ENCODE peak calls at places on chromosomes 5 and 9, in five cellular contexts. One of them, this sample, is unnamed.

GRCh38 chr5:65356274-65356673 is 125.4 kb downstream of the ADAMTS6 start:
- DNase-seq in GM12891: no peak
- DNase-seq in GM12878: no peak
- DNase-seq in HepG2: no peak
- DNase-seq in H1: no peak
- DNase-seq in this sample: no peak

GRCh38 chr9:95670122-95670521 is 153.4 kb upstream of the PTCH1 start:
- DNase-seq in HepG2: no peak
- DNase-seq in H1: no peak
- DNase-seq in GM12891: no peak
- DNase-seq in GM12878: no peak
- DNase-seq in this sample: no peak

GRCh38 chr9:4301302-4301701 is 1.4 kb upstream of the GLIS3 start:
- DNase-seq in HepG2: no peak
- DNase-seq in H1: no peak
- DNase-seq in GM12891: no peak
- DNase-seq in GM12878: no peak
- DNase-seq in this sample: no peak

GRCh38 chr9:95726756-95727155 is 148.7 kb upstream of the ERCC6L2 start:
- DNase-seq in GM12878: no peak
- DNase-seq in GM12891: no peak
- DNase-seq in HepG2: peak
- DNase-seq in H1: no peak
- DNase-seq in this sample: no peak

GRCh38 chr5:123215929-123216702 is 127.1 kb downstream of the PRDM6 start:
- DNase-seq in HepG2: no peak
- DNase-seq in GM12891: no peak
- DNase-seq in H1: no peak
- DNase-seq in GM12878: no peak
- DNase-seq in this sample: no peak

GRCh38 chr5:129698661-129699060 is 49.2 kb upstream of the MINAR2 start:
- DNase-seq in HepG2: no peak
- DNase-seq in GM12891: no peak
- DNase-seq in GM12878: no peak
- DNase-seq in H1: no peak
- DNase-seq in this sample: no peak

GRCh38 chr5:139474815-139475791 is 4.3 kb downstream of the SMIM33 start:
- DNase-seq in HepG2: no peak
- DNase-seq in H1: no peak
- DNase-seq in GM12891: no peak
- DNase-seq in GM12878: no peak
- DNase-seq in this sample: no peak

GRCh38 chr5:120447706-120448239 is 16.3 kb upstream of the PRR16 start:
- DNase-seq in GM12891: no peak
- DNase-seq in GM12878: no peak
- DNase-seq in HepG2: no peak
- DNase-seq in H1: no peak
- DNase-seq in this sample: no peak

GRCh38 chr5:19058216-19058615 is 929.8 kb downstream of the CDH18 start:
- DNase-seq in GM12891: no peak
- DNase-seq in GM12878: no peak
- DNase-seq in HepG2: no peak
- DNase-seq in H1: no peak
- DNase-seq in this sample: no peak

GRCh38 chr5:162160401-162160800 is 92.8 kb downstream of the GABRG2 start:
- DNase-seq in H1: no peak
- DNase-seq in GM12878: no peak
- DNase-seq in GM12891: no peak
- DNase-seq in HepG2: no peak
- DNase-seq in this sample: no peak

GRCh38 chr5:179812997-179813607 is 6.4 kb upstream of the MGAT4B start:
- DNase-seq in H1: no peak
- DNase-seq in HepG2: no peak
- DNase-seq in GM12891: no peak
- DNase-seq in GM12878: no peak
- DNase-seq in this sample: no peak

GRCh38 chr9:20873240-20873860 is 158.1 kb downstream of the HACD4 start:
- DNase-seq in GM12891: no peak
- DNase-seq in HepG2: no peak
- DNase-seq in H1: no peak
- DNase-seq in GM12878: no peak
- DNase-seq in this sample: no peak

GRCh38 chr5:168314735-168315411 is 23.4 kb downstream of the WWC1 start:
- DNase-seq in GM12891: no peak
- DNase-seq in GM12878: no peak
- DNase-seq in HepG2: peak
- DNase-seq in H1: no peak
- DNase-seq in this sample: no peak

GRCh38 chr5:111248571-111248970 is 24.4 kb downstream of the CAMK4 start:
- DNase-seq in GM12878: no peak
- DNase-seq in HepG2: no peak
- DNase-seq in H1: no peak
- DNase-seq in GM12891: no peak
- DNase-seq in this sample: no peak

GRCh38 chr9:122092611-122093506 is at the start of gene TTLL11:
- DNase-seq in HepG2: peak
- DNase-seq in H1: peak
- DNase-seq in GM12878: peak
- DNase-seq in GM12891: peak
- DNase-seq in this sample: peak
- TF ChIP-seq POLR2AphosphoS5 in HepG2: peak
- TF ChIP-seq POLR2AphosphoS5 in H1: no peak
- TF ChIP-seq POLR2AphosphoS5 in GM12878: no peak
- TF ChIP-seq POLR2AphosphoS5 in GM12891: no peak
- TF ChIP-seq POLR2AphosphoS5 in this sample: no peak

DNA sequence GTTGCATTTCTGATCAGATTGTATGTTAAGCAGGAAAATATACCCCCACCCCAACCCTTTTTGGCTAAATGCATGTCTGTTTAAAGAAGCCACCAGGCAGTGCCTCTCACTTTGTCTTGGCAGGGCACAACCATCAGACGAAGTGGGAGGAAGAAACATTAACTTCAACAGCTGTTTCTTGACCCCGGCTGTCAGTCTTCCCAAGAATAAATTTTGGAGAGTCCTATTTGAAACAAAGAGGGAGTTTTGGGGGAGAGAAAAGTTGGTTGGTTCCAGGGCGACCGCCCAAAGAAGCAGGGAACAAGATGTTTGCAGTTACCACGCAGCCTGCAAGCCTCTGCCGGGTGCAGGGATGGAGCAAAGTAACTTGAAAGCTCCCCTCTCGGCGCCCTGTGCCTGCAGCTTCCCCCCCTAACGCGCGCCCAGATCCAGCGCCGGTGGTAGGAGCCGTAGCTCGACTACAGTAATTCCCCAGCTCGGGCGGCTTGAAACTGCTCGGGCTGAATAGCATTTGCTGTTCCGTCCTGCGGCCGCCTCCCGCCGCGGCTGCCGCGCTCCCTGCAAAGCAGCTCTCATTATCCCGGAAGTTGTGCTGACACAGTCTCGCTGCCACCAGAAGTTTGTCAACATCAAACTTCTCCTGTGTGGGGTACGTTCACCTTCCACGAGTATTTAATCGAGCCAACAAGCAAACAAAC is 100.7 kb upstream of the SSBP2 start:
- DNase-seq in H1: peak
- DNase-seq in GM12891: peak
- DNase-seq in GM12878: peak
- DNase-seq in HepG2: peak
- DNase-seq in this sample: peak
- TF ChIP-seq POLR2A in H1: peak
- TF ChIP-seq POLR2A in GM12891: peak
- TF ChIP-seq POLR2A in GM12878: peak
- TF ChIP-seq POLR2A in HepG2: no peak
- TF ChIP-seq POLR2A in this sample: peak

DNA sequence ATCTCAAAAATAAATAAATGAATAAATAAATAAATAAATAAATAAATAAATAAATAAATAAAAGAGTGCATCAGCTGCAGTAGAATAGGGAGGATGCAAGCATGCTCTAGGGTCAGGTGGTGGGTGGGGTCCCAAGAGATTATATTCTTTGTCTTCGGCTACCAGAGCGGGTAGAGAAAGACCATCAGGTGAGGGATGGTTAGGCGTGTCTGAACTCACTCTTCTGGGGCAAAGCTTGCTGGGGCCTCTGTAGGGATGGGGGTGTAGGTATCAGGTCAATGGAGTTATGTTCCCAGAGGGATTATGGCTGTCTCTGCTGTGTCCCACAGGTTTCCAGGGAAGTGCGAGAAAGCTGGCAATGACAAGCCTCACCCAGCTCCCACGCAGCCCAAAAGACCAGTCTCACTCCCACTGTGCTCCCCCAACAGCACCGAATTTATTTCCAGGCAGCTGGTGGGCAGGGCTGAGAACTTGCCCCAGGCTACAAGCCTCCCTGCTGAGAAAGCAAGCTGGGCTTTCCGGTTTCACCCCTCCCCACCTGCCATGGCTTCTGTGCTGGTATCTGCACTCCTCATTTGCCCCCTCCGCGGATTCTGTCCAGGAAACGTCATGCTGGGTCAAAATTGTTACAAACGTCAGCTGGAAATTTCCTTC is 180.8 kb downstream of the LURAP1L start:
- DNase-seq in GM12891: no peak
- DNase-seq in H1: no peak
- DNase-seq in GM12878: no peak
- DNase-seq in HepG2: no peak
- DNase-seq in this sample: no peak
- TF ChIP-seq TAF1 in GM12891: no peak
- TF ChIP-seq TAF1 in H1: no peak
- TF ChIP-seq TAF1 in GM12878: no peak
- TF ChIP-seq TAF1 in HepG2: no peak
- TF ChIP-seq TAF1 in this sample: no peak

DNA sequence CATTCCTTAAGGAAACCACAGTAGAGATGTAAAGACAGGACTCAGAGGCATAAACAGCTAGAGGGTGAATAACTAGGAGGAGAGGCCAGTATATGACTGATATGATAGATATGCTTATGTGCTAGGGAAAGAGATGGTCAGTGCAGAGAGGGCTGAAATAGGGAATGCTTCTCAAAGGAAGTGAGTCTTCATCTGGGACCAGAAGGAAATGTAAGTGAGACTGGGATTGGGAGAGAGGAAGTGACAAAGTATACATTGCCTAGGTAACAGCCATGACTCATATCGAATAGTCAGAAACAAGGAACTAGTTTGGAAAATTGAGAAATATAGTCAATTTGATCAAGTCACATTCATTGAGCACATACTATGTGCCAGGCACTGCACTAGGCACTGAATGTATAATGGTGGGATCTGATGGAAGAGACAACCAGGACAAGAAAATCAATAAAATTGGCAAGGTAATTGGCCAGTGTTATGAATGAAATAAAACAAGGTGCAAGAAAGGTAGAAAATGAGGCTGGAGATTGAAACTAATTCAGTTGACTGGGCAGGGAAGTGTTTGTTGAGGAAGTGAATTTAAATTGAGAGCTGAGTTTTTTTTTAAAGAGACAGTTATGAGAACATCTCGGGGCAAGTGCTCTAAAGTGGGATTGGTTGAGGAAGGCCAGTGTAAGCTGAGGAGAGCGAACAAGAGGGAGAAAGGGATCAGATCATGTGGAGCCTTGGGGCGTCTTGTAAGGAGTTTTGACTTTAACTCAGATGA is 4.3 kb downstream of the ERAP2 start:
- DNase-seq in GM12891: no peak
- DNase-seq in GM12878: no peak
- DNase-seq in H1: no peak
- DNase-seq in HepG2: no peak
- DNase-seq in this sample: no peak
- TF ChIP-seq POLR2AphosphoS5 in GM12891: no peak
- TF ChIP-seq POLR2AphosphoS5 in GM12878: no peak
- TF ChIP-seq POLR2AphosphoS5 in H1: no peak
- TF ChIP-seq POLR2AphosphoS5 in HepG2: no peak
- TF ChIP-seq POLR2AphosphoS5 in this sample: no peak

GRCh38 chr9:129609486-129610192 is 11.3 kb downstream of the C9orf50 start:
- DNase-seq in H1: peak
- DNase-seq in GM12891: peak
- DNase-seq in HepG2: no peak
- DNase-seq in GM12878: no peak
- DNase-seq in this sample: peak

GRCh38 chr9:129611302-129611800 is 9.6 kb downstream of the C9orf50 start:
- DNase-seq in GM12891: no peak
- DNase-seq in H1: no peak
- DNase-seq in HepG2: no peak
- DNase-seq in GM12878: no peak
- DNase-seq in this sample: no peak

GRCh38 chr9:129612123-129612522 is 8.8 kb downstream of the C9orf50 start:
- DNase-seq in H1: no peak
- DNase-seq in HepG2: no peak
- DNase-seq in GM12878: no peak
- DNase-seq in GM12891: no peak
- DNase-seq in this sample: no peak

GRCh38 chr9:129610193-129610472 is 10.8 kb downstream of the C9orf50 start:
- DNase-seq in HepG2: no peak
- DNase-seq in GM12878: no peak
- DNase-seq in GM12891: no peak
- DNase-seq in H1: no peak
- DNase-seq in this sample: no peak

DNA sequence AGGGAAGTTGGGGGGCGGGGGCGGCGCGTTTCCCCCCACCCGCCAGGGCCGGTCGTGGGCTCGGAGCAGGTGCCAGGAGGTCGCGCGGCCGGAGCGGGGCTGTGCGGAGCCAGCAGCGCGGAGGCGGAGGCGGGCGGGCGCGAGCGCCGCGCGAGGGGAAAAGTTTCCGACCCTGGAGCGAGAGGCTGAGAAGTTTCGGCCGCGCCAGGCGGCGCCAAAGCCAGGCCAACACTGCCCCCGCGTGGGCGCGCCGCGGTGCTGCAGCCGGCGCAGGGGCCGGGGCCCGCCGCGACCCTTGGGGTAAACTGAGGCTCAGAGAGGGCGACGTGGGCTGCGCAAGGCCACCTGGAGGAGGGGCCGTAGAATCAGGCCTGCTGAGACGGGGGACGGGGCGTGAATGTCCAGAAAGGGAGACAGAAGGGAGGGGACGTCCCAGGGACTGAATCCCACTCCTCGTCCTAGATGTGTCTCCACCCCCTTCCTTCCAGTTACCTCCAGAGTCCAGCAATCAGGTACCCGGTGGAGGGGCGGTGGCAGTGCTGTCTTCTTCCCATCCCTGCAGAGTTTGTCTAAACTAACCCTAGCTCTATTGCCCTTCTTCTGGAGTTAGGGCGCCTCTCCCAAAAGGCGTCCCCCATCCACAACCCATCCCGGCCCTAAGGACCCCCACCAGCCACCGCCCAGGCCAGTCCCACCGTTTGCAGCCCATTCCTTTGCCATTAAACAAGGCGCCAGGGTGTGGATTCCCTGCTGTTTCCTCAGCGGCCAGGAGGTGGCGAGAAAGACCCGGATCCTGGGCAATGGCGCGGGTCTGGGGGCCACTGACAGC is 10.2 kb downstream of the C9orf50 start:
- DNase-seq in GM12878: no peak
- DNase-seq in HepG2: peak
- DNase-seq in H1: peak
- DNase-seq in GM12891: peak
- DNase-seq in this sample: peak
- TF ChIP-seq POLR2A in GM12878: no peak
- TF ChIP-seq POLR2A in HepG2: no peak
- TF ChIP-seq POLR2A in H1: no peak
- TF ChIP-seq POLR2A in GM12891: no peak
- TF ChIP-seq POLR2A in this sample: no peak

This sample was measured in GM12892.